ENCODE peak calls at places on chromosomes 3 and 15, in seven cellular contexts. Z, B, J, U, P, Y and R are unnamed samples.

GRCh38 chr3:48845170-48845569 is 2.5 kb downstream of the PRKAR2A start:
- DNase-seq in Z (no peak), Y (no peak), U (no peak), B (no peak), P (no peak), J (no peak), R (peak)

GRCh38 chr3:52265387-52265786 is 13.1 kb downstream of the WDR82 start:
- DNase-seq in J (no peak), U (no peak), P (no peak), Z (no peak), Y (no peak), B (no peak), R (no peak)

GRCh38 chr15:89785771-89786135 is 9.6 kb downstream of the MESP2 start:
- DNase-seq in P (no peak), U (no peak), J (no peak), Z (no peak), B (no peak), Y (no peak), R (peak)

GRCh38 chr3:72601983-72602382 is 246.3 kb downstream of the SHQ1 start:
- DNase-seq in J (no peak), Z (no peak), B (no peak), U (no peak), P (no peak), Y (no peak), R (no peak)

GRCh38 chr15:89125038-89125826 is 37.0 kb downstream of the ABHD2 start:
- DNase-seq in B (no peak), J (no peak), Z (peak), Y (no peak), U (no peak), P (no peak), R (no peak)

GRCh38 chr15:69021895-69022294 is 7.4 kb downstream of the NOX5 start:
- DNase-seq in P (no peak), Y (no peak), J (no peak), U (no peak), B (no peak), Z (no peak), R (no peak)

GRCh38 chr3:171185959-171186358 is 159.4 kb upstream of the SLC2A2 start:
- DNase-seq in B (no peak), P (no peak), U (no peak), Y (no peak), Z (no peak), J (no peak), R (no peak)

GRCh38 chr15:23472678-23473077 is 25.6 kb upstream of the GOLGA6L2 start:
- DNase-seq in J (no peak), U (no peak), P (no peak), B (no peak), Z (no peak), Y (no peak), R (peak)

GRCh38 chr3:122966045-122966444 is 61.5 kb downstream of the SEMA5B start:
- DNase-seq in U (no peak), Z (no peak), B (no peak), P (no peak), Y (no peak), J (no peak), R (no peak)

GRCh38 chr3:8413337-8413926 is 88.2 kb upstream of the LMCD1 start:
- DNase-seq in Y (no peak), Z (no peak), B (no peak), J (peak), U (no peak), P (no peak), R (no peak)

GRCh38 chr3:130242850-130243569 is 102.5 kb upstream of the COL6A5 start:
- DNase-seq in J (no peak), P (no peak), Y (no peak), U (no peak), Z (no peak), B (no peak), R (peak)

GRCh38 chr3:147404800-147405551 is 1.4 kb downstream of the ZIC4 start:
- DNase-seq in P (no peak), Z (no peak), B (no peak), U (no peak), J (no peak), Y (no peak), R (no peak)

GRCh38 chr3:147405552-147406254 is 640 bp downstream of the ZIC4 start:
- DNase-seq in B (no peak), U (no peak), J (no peak), Y (no peak), Z (no peak), P (peak), R (no peak)

GRCh38 chr3:147407107-147407494 is 758 bp upstream of the ZIC4 start:
- DNase-seq in U (no peak), Z (no peak), J (no peak), B (no peak), Y (no peak), P (peak), R (no peak)

GRCh38 chr3:147407495-147408179 is 1.3 kb upstream of the ZIC4 start:
- DNase-seq in B (no peak), J (no peak), Y (no peak), P (no peak), U (no peak), Z (no peak), R (no peak)

DNA sequence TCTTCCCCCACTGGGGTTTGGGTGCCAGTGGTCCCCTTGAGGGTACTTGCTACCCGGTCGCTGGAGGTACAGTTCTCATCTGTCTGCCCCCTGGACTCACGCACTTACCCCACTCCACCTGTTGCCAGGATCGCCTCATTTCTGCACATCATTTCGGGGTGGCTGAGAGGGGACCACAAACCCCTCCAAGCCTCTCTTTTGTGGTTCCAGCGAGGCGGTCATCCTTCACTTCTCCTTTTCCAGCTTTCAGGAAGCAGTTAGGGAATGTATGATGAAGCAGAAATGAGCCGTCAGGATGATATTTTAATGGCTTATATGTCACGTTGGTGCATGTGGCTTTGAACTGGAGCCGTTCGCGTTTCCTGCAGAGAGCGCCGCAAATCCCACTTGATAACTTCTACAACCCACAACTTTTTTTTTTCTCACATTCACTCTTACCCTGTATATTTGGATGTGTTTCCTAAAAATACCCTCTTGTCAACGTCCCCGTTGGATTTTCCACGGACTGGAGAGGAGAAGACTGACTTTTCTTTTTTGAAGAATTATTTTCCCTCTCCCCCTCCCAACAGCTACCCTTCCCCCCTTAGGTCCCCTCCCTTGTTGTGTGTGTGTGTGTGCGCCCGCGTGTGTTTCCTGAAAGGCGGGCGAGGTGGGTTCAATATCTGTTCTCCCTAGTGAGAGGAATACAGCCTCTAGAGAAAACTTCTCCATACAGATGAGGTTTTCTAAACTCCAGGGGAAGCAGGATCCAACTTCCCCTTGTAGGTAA is at the start of gene ZIC4:
- DNase-seq in J (no peak), B (no peak), U (no peak), Z (no peak), Y (no peak), P (no peak), R (no peak)
- TF ChIP-seq CTCF in J (no peak), B (no peak), U (no peak), Z (no peak), Y (no peak), P (no peak), R (no peak)

GRCh38 chr3:154952538-154952937 is 127.6 kb upstream of the MME start:
- DNase-seq in U (no peak), J (no peak), Z (no peak), Y (no peak), P (no peak), B (no peak), R (no peak)

GRCh38 chr3:154955907-154956533 is 124.1 kb upstream of the MME start:
- DNase-seq in J (no peak), P (no peak), Y (no peak), U (no peak), Z (no peak), B (no peak), R (no peak)

GRCh38 chr3:154956815-154957214 is 123.3 kb upstream of the MME start:
- DNase-seq in U (no peak), J (no peak), P (no peak), Z (no peak), Y (no peak), B (no peak), R (peak)

GRCh38 chr3:154953538-154953937 is 126.6 kb upstream of the MME start:
- DNase-seq in B (no peak), U (no peak), P (no peak), Z (no peak), J (no peak), Y (no peak), R (no peak)

DNA sequence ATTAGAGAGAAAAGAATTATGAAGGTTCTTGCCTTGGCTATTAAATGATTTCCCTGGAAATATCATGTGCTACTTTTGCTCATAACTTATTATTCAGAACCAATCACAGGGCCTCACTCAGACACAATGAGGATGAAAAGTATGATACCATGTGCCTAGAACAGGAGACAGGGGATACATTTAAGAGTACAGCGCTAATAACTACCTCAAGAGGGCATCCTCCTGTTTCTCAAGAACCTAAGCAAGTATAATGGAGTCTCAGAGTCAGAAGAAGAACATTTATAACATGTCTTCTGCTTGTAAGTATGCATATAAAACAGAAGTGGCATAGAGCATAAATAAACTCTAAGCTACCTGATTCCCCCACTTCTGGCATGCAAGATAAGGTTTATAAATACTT is 125.4 kb upstream of the MME start:
- DNase-seq in B (peak), U (no peak), Y (peak), Z (no peak), J (no peak), P (no peak), R (peak)
- TF ChIP-seq CTCF in B (peak), U (peak), Y (peak), Z (peak), J (no peak), P (peak), R (peak)

GRCh38 chr3:851098-851790 is 241.6 kb upstream of the CNTN6 start:
- DNase-seq in Z (no peak), B (no peak), Y (no peak), J (no peak), U (no peak), P (no peak), R (no peak)
- TF ChIP-seq CTCF in Z (no peak), B (no peak), Y (no peak), J (no peak), U (no peak), P (no peak), R (no peak)

GRCh38 chr3:140359198-140359995 is 318.5 kb upstream of the TRIM42 start:
- DNase-seq in B (no peak), J (no peak), Z (no peak), P (no peak), Y (no peak), U (no peak), R (no peak)

GRCh38 chr3:140363801-140364200 is 314.1 kb upstream of the TRIM42 start:
- DNase-seq in P (no peak), U (no peak), J (no peak), B (no peak), Y (no peak), Z (peak), R (no peak)

GRCh38 chr3:140355481-140355880 is 322.4 kb upstream of the TRIM42 start:
- DNase-seq in P (no peak), Z (no peak), B (no peak), U (no peak), Y (no peak), J (no peak), R (no peak)

GRCh38 chr3:140358696-140359095 is 319.2 kb upstream of the TRIM42 start:
- DNase-seq in Z (no peak), Y (no peak), U (no peak), B (no peak), P (no peak), J (no peak), R (no peak)

DNA sequence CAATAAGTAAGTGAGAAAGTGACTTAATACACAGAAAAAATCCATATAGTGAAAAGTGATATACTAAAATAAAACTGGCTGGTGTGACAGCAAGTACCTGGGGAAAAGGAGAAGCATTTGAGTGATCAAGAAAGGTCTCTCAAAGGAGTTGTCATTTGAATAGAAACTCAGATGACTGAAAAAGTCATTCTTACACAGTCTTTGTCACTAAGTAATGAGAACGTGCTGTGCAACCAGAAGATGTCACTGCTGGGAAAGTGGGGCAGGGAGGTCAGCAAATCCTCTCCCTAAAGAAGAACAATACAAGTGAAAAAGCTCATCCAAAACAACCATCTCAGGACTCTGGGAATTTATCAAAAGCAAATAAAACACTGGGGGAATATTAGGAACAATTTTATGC is 317.5 kb upstream of the TRIM42 start:
- DNase-seq in U (no peak), Y (no peak), Z (no peak), P (no peak), B (no peak), J (no peak), R (no peak)
- TF ChIP-seq CTCF in U (no peak), Y (no peak), Z (no peak), P (no peak), B (no peak), J (no peak), R (no peak)

GRCh38 chr3:148880681-148881080 is 15.6 kb downstream of the CPA3 start:
- DNase-seq in P (no peak), B (no peak), U (no peak), Y (no peak), J (no peak), Z (no peak), R (no peak)
- TF ChIP-seq CTCF in P (no peak), B (no peak), U (no peak), Y (no peak), J (no peak), Z (no peak), R (no peak)

GRCh38 chr3:162774613-162775100 is 1278.0 kb downstream of the OTOL1 start:
- DNase-seq in Z (no peak), P (no peak), J (no peak), B (no peak), Y (no peak), U (no peak), R (no peak)

GRCh38 chr3:162780313-162780712 is 1283.7 kb downstream of the OTOL1 start:
- DNase-seq in Z (no peak), J (no peak), P (no peak), B (no peak), U (no peak), Y (no peak), R (no peak)

GRCh38 chr3:162776137-162776536 is 1279.5 kb downstream of the OTOL1 start:
- DNase-seq in U (no peak), B (no peak), P (no peak), J (no peak), Y (no peak), Z (no peak), R (no peak)

GRCh38 chr3:162777118-162777517 is 1280.5 kb downstream of the OTOL1 start:
- DNase-seq in U (no peak), P (no peak), J (no peak), Z (no peak), B (no peak), Y (no peak), R (no peak)
- TF ChIP-seq CTCF in U (no peak), P (no peak), J (no peak), Z (no peak), B (no peak), Y (no peak), R (no peak)

DNA sequence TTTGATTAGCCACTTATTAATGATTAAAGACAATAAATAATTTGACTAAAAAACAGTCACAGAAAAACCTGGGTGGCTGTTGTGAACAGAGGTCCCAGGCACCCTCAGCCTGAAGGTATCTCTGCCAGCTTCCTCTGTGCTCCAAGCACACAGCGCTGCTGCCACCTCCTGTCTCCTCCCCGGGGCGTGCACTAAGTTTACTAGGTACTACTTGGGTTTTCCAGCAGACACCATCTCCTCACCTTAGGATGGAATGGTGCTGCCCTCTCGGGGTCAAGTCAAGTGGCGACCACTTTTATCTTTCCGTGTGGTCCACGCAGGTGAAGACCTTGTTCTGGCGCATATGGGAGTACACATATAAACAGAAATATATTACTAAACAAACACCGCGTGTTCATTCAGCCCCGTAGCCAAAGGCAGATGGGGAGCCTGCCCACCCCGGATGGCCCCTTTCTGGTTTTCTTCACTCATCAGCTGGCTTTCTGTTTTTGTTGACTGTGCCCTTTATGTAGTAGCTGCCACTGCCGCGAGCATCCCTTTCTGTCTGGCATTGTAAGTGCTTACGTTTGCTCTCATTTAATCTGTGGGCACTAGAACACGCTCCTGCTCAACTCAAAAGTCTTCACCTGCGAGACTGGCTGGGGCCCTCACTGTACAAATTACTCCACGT is 128.0 kb downstream of the LRIG1 start:
- DNase-seq in Z (no peak), Y (no peak), P (no peak), J (no peak), B (no peak), U (no peak), R (no peak)
- TF ChIP-seq CTCF in Z (no peak), Y (peak), P (no peak), J (no peak), B (peak), U (no peak), R (peak)